ENCODE peak calls at places on chromosomes 2 and 18, in five cellular contexts. One of them, this sample, is unnamed.

GRCh38 chr2:219198974-219199373 is 7.6 kb upstream of the ZFAND2B start:
- DNase-seq in psoas muscle: no peak
- DNase-seq in stomach: no peak
- DNase-seq in GM23248: no peak
- DNase-seq in ovary: no peak
- DNase-seq in this sample: no peak

GRCh38 chr2:181008418-181008817 is 28.0 kb downstream of the UBE2E3 start:
- DNase-seq in stomach: no peak
- DNase-seq in GM23248: no peak
- DNase-seq in psoas muscle: no peak
- DNase-seq in ovary: no peak
- DNase-seq in this sample: no peak

GRCh38 chr2:112669667-112670066 is 23.9 kb downstream of the SLC20A1 start:
- DNase-seq in GM23248: no peak
- DNase-seq in psoas muscle: no peak
- DNase-seq in ovary: no peak
- DNase-seq in stomach: no peak
- DNase-seq in this sample: no peak

GRCh38 chr18:61782545-61782944 is 110.3 kb downstream of the RNF152 start:
- DNase-seq in psoas muscle: no peak
- DNase-seq in ovary: no peak
- DNase-seq in stomach: no peak
- DNase-seq in GM23248: no peak
- DNase-seq in this sample: no peak

GRCh38 chr18:78503129-78503528 is 476.5 kb upstream of the SALL3 start:
- DNase-seq in stomach: no peak
- DNase-seq in GM23248: no peak
- DNase-seq in psoas muscle: no peak
- DNase-seq in ovary: no peak
- DNase-seq in this sample: no peak

GRCh38 chr2:190407662-190408537 is at the start of gene MFSD6:
- DNase-seq in ovary: peak; percentile 61
- DNase-seq in stomach: peak; percentile 74
- DNase-seq in psoas muscle: peak; percentile 52
- DNase-seq in GM23248: peak; percentile 55
- DNase-seq in this sample: no peak

GRCh38 chr18:32208012-32208411 is 18.2 kb downstream of the MEP1B start:
- DNase-seq in ovary: no peak
- DNase-seq in GM23248: no peak
- DNase-seq in psoas muscle: no peak
- DNase-seq in stomach: peak; percentile 33
- DNase-seq in this sample: no peak

GRCh38 chr2:99150691-99151090 is 4.1 kb downstream of the TSGA10 start:
- DNase-seq in GM23248: peak; percentile 16
- DNase-seq in stomach: no peak
- DNase-seq in psoas muscle: no peak
- DNase-seq in ovary: no peak
- DNase-seq in this sample: no peak

GRCh38 chr2:189412330-189412953 is 28.8 kb upstream of the WDR75 start:
- DNase-seq in ovary: peak; percentile 38
- DNase-seq in GM23248: peak; percentile 65
- DNase-seq in psoas muscle: no peak
- DNase-seq in stomach: no peak
- DNase-seq in this sample: no peak

GRCh38 chr2:119245841-119246230 is 22.2 kb downstream of the STEAP3 start:
- DNase-seq in stomach: no peak
- DNase-seq in psoas muscle: no peak
- DNase-seq in GM23248: no peak
- DNase-seq in ovary: no peak
- DNase-seq in this sample: no peak

GRCh38 chr2:119645173-119645846 is 33.7 kb upstream of the TMEM177 start:
- DNase-seq in psoas muscle: no peak
- DNase-seq in ovary: no peak
- DNase-seq in stomach: no peak
- DNase-seq in GM23248: peak; percentile 47
- DNase-seq in this sample: no peak

GRCh38 chr2:69022548-69022947 is 9.6 kb downstream of the ANTXR1 start:
- DNase-seq in ovary: no peak
- DNase-seq in GM23248: peak; percentile 61
- DNase-seq in stomach: no peak
- DNase-seq in psoas muscle: no peak
- DNase-seq in this sample: no peak

GRCh38 chr2:220192994-220193753 is 565.7 kb downstream of the SLC4A3 start:
- DNase-seq in ovary: no peak
- DNase-seq in GM23248: no peak
- DNase-seq in psoas muscle: no peak
- DNase-seq in stomach: no peak
- DNase-seq in this sample: no peak

GRCh38 chr2:104866122-104866864 is 12.4 kb downstream of the POU3F3 start:
- DNase-seq in GM23248: no peak
- DNase-seq in stomach: no peak
- DNase-seq in psoas muscle: no peak
- DNase-seq in ovary: no peak
- DNase-seq in this sample: no peak

GRCh38 chr2:85720533-85720932 is 26.4 kb downstream of the GNLY start:
- DNase-seq in ovary: no peak
- DNase-seq in GM23248: no peak
- DNase-seq in psoas muscle: no peak
- DNase-seq in stomach: no peak
- DNase-seq in this sample: no peak

GRCh38 chr2:43370705-43371104 is 144.3 kb upstream of the ZFP36L2 start:
- DNase-seq in psoas muscle: no peak
- DNase-seq in stomach: no peak
- DNase-seq in GM23248: no peak
- DNase-seq in ovary: no peak
- DNase-seq in this sample: no peak

GRCh38 chr2:233360771-233361176 is 6.5 kb downstream of the DGKD start:
- DNase-seq in GM23248: no peak
- DNase-seq in stomach: no peak
- DNase-seq in psoas muscle: no peak
- DNase-seq in ovary: no peak
- DNase-seq in this sample: no peak

GRCh38 chr2:90079374-90079773 is 1387.9 kb downstream of the RPIA start:
- DNase-seq in stomach: no peak
- DNase-seq in ovary: no peak
- DNase-seq in psoas muscle: no peak
- DNase-seq in GM23248: no peak
- DNase-seq in this sample: no peak

GRCh38 chr18:903703-904102 is 968 bp upstream of the ADCYAP1 start:
- DNase-seq in psoas muscle: peak; percentile 43
- DNase-seq in stomach: peak; percentile 35
- DNase-seq in GM23248: peak; percentile 48
- DNase-seq in ovary: peak; percentile 33
- DNase-seq in this sample: no peak

GRCh38 chr2:32484907-32485306 is 128.1 kb downstream of the BIRC6 start:
- DNase-seq in GM23248: peak; percentile 97
- DNase-seq in psoas muscle: no peak
- DNase-seq in stomach: no peak
- DNase-seq in ovary: no peak
- DNase-seq in this sample: no peak

GRCh38 chr2:64243081-64244048 is 99.1 kb upstream of the PELI1 start:
- DNase-seq in psoas muscle: no peak
- DNase-seq in stomach: no peak
- DNase-seq in GM23248: no peak
- DNase-seq in ovary: no peak
- DNase-seq in this sample: no peak

GRCh38 chr2:227871375-227871788 is at the start of gene DAW1:
- DNase-seq in stomach: peak; percentile 63
- DNase-seq in psoas muscle: peak; percentile 51
- DNase-seq in GM23248: peak; percentile 77
- DNase-seq in ovary: peak; percentile 44
- DNase-seq in this sample: no peak

GRCh38 chr2:53438056-53438455 is 329.5 kb upstream of the CHAC2 start:
- DNase-seq in psoas muscle: no peak
- DNase-seq in stomach: no peak
- DNase-seq in GM23248: no peak
- DNase-seq in ovary: no peak
- DNase-seq in this sample: no peak

GRCh38 chr2:240477916-240478315 is 42.5 kb downstream of the GPC1 start:
- DNase-seq in GM23248: no peak
- DNase-seq in ovary: no peak
- DNase-seq in psoas muscle: no peak
- DNase-seq in stomach: no peak
- DNase-seq in this sample: peak; percentile 36

GRCh38 chr2:109660046-109660860 is 46.1 kb downstream of the SOWAHC start:
- DNase-seq in stomach: no peak
- DNase-seq in psoas muscle: no peak
- DNase-seq in GM23248: no peak
- DNase-seq in ovary: no peak
- DNase-seq in this sample: no peak

GRCh38 chr2:196718796-196719564 is 79.5 kb downstream of the CCDC150 start:
- DNase-seq in ovary: no peak
- DNase-seq in psoas muscle: peak; percentile 29
- DNase-seq in stomach: no peak
- DNase-seq in GM23248: peak; percentile 95
- DNase-seq in this sample: peak; percentile 60

GRCh38 chr18:46155652-46156051 is 51.5 kb downstream of the HAUS1 start:
- DNase-seq in stomach: no peak
- DNase-seq in GM23248: peak; percentile 95
- DNase-seq in psoas muscle: no peak
- DNase-seq in ovary: no peak
- DNase-seq in this sample: no peak

GRCh38 chr2:120379916-120380893 is 34.3 kb downstream of the INHBB start:
- DNase-seq in psoas muscle: no peak
- DNase-seq in GM23248: no peak
- DNase-seq in ovary: no peak
- DNase-seq in stomach: peak; percentile 27
- DNase-seq in this sample: no peak

GRCh38 chr2:199704358-199705238 is 146.4 kb downstream of the FTCDNL1 start:
- DNase-seq in psoas muscle: no peak
- DNase-seq in ovary: no peak
- DNase-seq in stomach: no peak
- DNase-seq in GM23248: peak; percentile 57
- DNase-seq in this sample: no peak

DNA sequence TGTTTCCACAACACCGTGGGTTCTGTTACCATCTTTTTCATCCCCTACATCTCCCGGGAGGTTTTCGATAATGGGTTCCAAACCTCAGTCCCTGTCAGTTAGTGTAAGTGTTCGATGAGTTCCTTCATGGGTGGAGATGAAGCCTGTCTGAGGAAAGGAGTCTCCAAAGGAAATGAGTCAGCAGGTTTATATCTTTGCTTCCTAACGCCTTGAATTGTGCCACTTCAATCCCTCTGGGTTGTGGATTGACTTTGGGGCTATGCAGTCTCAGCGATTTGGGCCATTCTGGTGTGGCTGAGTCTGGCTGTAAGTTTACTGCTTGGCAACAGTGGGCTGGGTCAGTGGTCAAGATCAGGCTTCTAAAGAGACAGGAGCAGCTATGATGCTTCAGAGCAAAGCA is 1.2 kb downstream of the SERPINB5 start:
- DNase-seq in stomach: no peak
- DNase-seq in GM23248: peak; percentile 24
- DNase-seq in ovary: no peak
- DNase-seq in psoas muscle: no peak
- DNase-seq in this sample: no peak
- H3K27ac ChIP-seq in stomach: no peak overlapping the region
- H3K27ac ChIP-seq in GM23248: no peak overlapping the region
- H3K27ac ChIP-seq in ovary: no peak overlapping the region
- H3K27ac ChIP-seq in psoas muscle: no peak overlapping the region
- H3K27ac ChIP-seq in this sample: no peak overlapping the region

DNA sequence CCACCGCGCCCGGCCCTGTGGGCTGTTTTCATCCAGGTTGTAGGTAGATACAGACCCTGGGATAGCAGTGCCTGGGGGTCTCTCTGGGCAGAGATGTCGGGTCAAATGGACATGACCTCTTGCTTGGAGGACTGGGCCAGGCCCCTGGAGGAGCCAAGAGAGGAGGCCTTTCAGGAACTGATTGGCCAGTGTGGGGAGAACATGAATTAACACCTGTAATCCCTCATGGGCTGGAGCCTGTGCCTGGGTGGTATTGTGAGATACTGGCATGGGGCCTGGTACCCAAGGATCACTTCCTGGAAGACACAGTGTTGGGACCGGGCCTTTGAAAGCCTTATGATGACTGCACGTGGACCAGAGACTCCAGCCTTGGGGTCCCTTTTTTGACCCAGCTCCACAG is 158.7 kb upstream of the SKOR2 start:
- DNase-seq in stomach: no peak
- DNase-seq in ovary: no peak
- DNase-seq in GM23248: no peak
- DNase-seq in psoas muscle: no peak
- DNase-seq in this sample: no peak
- H3K9me3 ChIP-seq in stomach: no peaks in the 10 kb centered on the region
- H3K9me3 ChIP-seq in ovary: no peaks in the 10 kb centered on the region
- H3K9me3 ChIP-seq in GM23248: no peaks in the 10 kb centered on the region
- H3K9me3 ChIP-seq in psoas muscle: no peaks in the 10 kb centered on the region
- H3K9me3 ChIP-seq in this sample: no peaks in the 10 kb centered on the region

DNA sequence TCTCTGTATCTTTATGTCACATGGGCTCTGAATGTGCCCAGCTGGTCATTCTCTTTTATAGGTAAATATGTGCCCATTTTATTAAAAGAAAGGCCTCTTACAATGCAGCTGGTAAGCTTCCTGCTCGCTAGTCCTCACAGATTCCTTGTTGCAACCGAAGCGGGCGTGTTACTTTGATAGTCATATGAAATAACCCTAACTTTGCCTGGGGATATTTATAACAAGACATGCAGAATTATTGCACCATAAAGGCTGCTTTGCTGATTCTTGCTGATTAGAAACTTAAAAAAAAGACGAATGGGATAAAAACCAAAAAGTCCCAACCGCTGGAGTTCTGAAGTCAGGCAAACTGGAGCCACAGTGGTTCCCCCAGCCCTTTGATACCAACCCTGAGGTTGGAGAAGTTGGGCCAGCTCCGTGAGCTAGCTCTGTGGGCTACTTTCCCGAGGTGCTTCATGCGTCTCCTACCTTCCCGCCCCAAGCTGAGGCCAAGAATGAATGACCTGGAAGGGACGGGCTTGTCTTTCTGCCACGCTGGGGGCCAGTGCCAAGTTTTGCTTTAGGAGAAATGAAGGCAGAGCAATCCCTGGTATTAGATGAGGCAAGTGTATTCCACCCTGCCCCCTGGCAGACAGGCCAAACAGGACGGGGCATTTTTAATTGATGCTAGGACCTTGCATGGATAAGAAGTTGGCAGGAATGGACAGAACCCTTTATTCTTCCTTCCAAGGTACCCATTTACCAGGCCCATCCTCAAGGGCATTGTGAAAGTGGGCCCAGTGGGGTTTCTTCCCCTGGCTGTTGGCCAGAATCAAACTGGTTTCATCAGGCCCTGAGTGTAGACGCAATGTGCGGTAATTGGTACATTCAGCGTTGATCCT is 140.4 kb downstream of the KCTD1 start:
- DNase-seq in GM23248: no peak
- DNase-seq in ovary: no peak
- DNase-seq in stomach: no peak
- DNase-seq in psoas muscle: no peak
- DNase-seq in this sample: no peak
- H3K36me3 ChIP-seq in GM23248: no peaks in the 10 kb centered on the region
- H3K36me3 ChIP-seq in ovary: no peaks in the 10 kb centered on the region
- H3K36me3 ChIP-seq in stomach: no peaks in the 10 kb centered on the region
- H3K36me3 ChIP-seq in psoas muscle: no peaks in the 10 kb centered on the region
- H3K36me3 ChIP-seq in this sample: no peaks in the 10 kb centered on the region

DNA sequence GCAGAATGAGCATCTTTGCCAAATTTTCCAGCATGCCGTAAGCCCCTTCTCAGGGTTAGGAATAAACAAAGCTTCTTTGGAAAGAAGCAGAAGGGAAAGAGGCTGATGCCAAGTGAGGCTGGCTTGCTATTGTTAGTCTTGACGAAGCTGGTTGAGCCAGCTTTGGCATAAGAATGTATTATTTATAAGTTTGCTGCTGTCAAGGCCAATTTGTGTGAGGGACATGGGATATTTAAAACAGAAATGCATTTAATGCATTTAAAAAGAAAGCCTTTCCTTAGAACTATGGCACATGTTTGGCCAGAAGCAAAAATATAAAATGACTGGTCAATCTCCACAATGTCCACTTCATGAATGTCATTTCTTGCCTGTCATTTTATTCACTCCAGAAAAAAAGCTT is 52.5 kb upstream of the TTN start:
- DNase-seq in psoas muscle: no peak
- DNase-seq in stomach: no peak
- DNase-seq in GM23248: no peak
- DNase-seq in ovary: no peak
- DNase-seq in this sample: no peak
- H3K27ac ChIP-seq in psoas muscle: peak overlapping the region; percentile 86
- H3K27ac ChIP-seq in stomach: no peak overlapping the region
- H3K27ac ChIP-seq in GM23248: no peak overlapping the region
- H3K27ac ChIP-seq in ovary: no peak overlapping the region
- H3K27ac ChIP-seq in this sample: peak overlapping the region; percentile 90

This sample was measured in right atrium auricular region.